ENCODE peak calls at places on chromosomes 6 and 20, in five cellular contexts. F, D, T, K and U are unnamed samples.

GRCh38 chr6:13846841-13847240 is 32.5 kb upstream of the MCUR1 start:
- DNase-seq in F (no peak), D (no peak), T (peak; percentile 61), K (no peak), U (peak; percentile 35)

GRCh38 chr6:33320315-33321181 is 3.0 kb upstream of the ZBTB22 start:
- DNase-seq in F (no peak), D (peak; percentile 79), T (no peak), K (no peak), U (no peak)

GRCh38 chr20:1376007-1376406 is 16.8 kb downstream of the FKBP1A start:
- DNase-seq in F (no peak), D (no peak), T (no peak), K (no peak), U (no peak)

GRCh38 chr6:147651249-147652063 is 143.0 kb downstream of the SAMD5 start:
- DNase-seq in F (no peak), D (peak; percentile 4), T (peak; percentile 28), K (no peak), U (no peak)

GRCh38 chr20:23340524-23340923 is 10.1 kb upstream of the NXT1 start:
- DNase-seq in F (peak; percentile 58), D (peak; percentile 82), T (peak; percentile 85), K (no peak), U (peak; percentile 54)

GRCh38 chr6:34544776-34545471 is 11.2 kb downstream of the SPDEF start:
- DNase-seq in F (no peak), D (no peak), T (no peak), K (no peak), U (no peak)

GRCh38 chr20:14264869-14265268 is 72.5 kb downstream of the FLRT3 start:
- DNase-seq in F (no peak), D (peak; percentile 53), T (no peak), K (peak; percentile 7), U (no peak)

GRCh38 chr6:130134594-130134993 is 88.2 kb downstream of the SAMD3 start:
- DNase-seq in F (no peak), D (no peak), T (no peak), K (no peak), U (no peak)

GRCh38 chr6:23329091-23329490 is 759.7 kb downstream of the HDGFL1 start:
- DNase-seq in F (no peak), D (peak; percentile 35), T (no peak), K (no peak), U (no peak)

GRCh38 chr20:62143976-62144825 is 632 bp downstream of the SS18L1 start:
- DNase-seq in F (peak; percentile 40), D (peak; percentile 63), T (peak; percentile 74), K (peak; percentile 52), U (no peak)

GRCh38 chr20:63937596-63937995 is 18.6 kb downstream of the UCKL1 start:
- DNase-seq in F (no peak), D (no peak), T (no peak), K (no peak), U (no peak)

GRCh38 chr6:12075067-12075563 is 63.0 kb downstream of the HIVEP1 start:
- DNase-seq in F (peak; percentile 14), D (peak; percentile 10), T (no peak), K (no peak), U (no peak)

GRCh38 chr6:73064261-73064660 is 161.0 kb downstream of the KHDC1L start:
- DNase-seq in F (no peak), D (no peak), T (no peak), K (no peak), U (no peak)

GRCh38 chr6:136968831-136969230 is 46.7 kb downstream of the SLC35D3 start:
- DNase-seq in F (no peak), D (peak; percentile 30), T (no peak), K (no peak), U (no peak)

GRCh38 chr20:11267131-11267761 is 593.4 kb upstream of the JAG1 start:
- DNase-seq in F (no peak), D (peak; percentile 96), T (peak; percentile 28), K (no peak), U (peak; percentile 79)

GRCh38 chr6:154249499-154250298 is 106.9 kb downstream of the IPCEF1 start:
- DNase-seq in F (peak; percentile 2), D (no peak), T (no peak), K (peak; percentile 64), U (no peak)

GRCh38 chr20:14488756-14489479 is 151.5 kb upstream of the FLRT3 start:
- DNase-seq in F (no peak), D (peak; percentile 53), T (no peak), K (no peak), U (no peak)

GRCh38 chr6:126913658-126914057 is 204.8 kb upstream of the RSPO3 start:
- DNase-seq in F (no peak), D (no peak), T (no peak), K (no peak), U (no peak)

GRCh38 chr6:75275067-75275466 is 9.5 kb downstream of the TMEM30A start:
- DNase-seq in F (no peak), D (peak; percentile 89), T (no peak), K (no peak), U (no peak)

GRCh38 chr20:44732327-44732726 is 13.3 kb upstream of the KCNK15 start:
- DNase-seq in F (no peak), D (peak; percentile 27), T (no peak), K (no peak), U (no peak)

GRCh38 chr6:169858935-169859351 is 107.5 kb downstream of the ERMARD start:
- DNase-seq in F (no peak), D (no peak), T (no peak), K (no peak), U (no peak)

GRCh38 chr6:112179631-112180030 is 74.7 kb downstream of the LAMA4 start:
- DNase-seq in F (no peak), D (no peak), T (no peak), K (no peak), U (no peak)

GRCh38 chr6:127992144-127992543 is 91.3 kb upstream of the THEMIS start:
- DNase-seq in F (no peak), D (no peak), T (no peak), K (no peak), U (no peak)

GRCh38 chr20:41072099-41072798 is 43.6 kb downstream of the TOP1 start:
- DNase-seq in F (no peak), D (peak; percentile 90), T (no peak), K (no peak), U (no peak)

GRCh38 chr6:157673596-157673995 is 149.4 kb upstream of the SNX9 start:
- DNase-seq in F (no peak), D (no peak), T (no peak), K (no peak), U (no peak)

GRCh38 chr6:34238507-34239239 is 2.0 kb downstream of the HMGA1 start:
- DNase-seq in F (no peak), D (no peak), T (peak; percentile 40), K (no peak), U (no peak)

GRCh38 chr20:34824861-34825529 is 456 bp downstream of the NCOA6 start:
- DNase-seq in F (peak; percentile 83), D (peak; percentile 35), T (peak; percentile 89), K (peak; percentile 61), U (peak; percentile 2)

GRCh38 chr6:43076093-43076927 is at the start of gene PTK7:
- DNase-seq in F (peak; percentile 78), D (peak; percentile 51), T (peak; percentile 96), K (no peak), U (no peak)

GRCh38 chr20:24691901-24692351 is 222.5 kb downstream of the SYNDIG1 start:
- DNase-seq in F (no peak), D (no peak), T (no peak), K (no peak), U (no peak)

GRCh38 chr20:50852085-50852484 is 57.2 kb downstream of the BCAS4 start:
- DNase-seq in F (no peak), D (no peak), T (no peak), K (no peak), U (no peak)

GRCh38 chr6:2839195-2839981 is 2.3 kb downstream of the SERPINB1 start:
- DNase-seq in F (no peak), D (peak; percentile 98), T (no peak), K (no peak), U (peak; percentile 79)
- TF ChIP-seq EZH2phosphoT487 in F (no peak), D (no peak), T (no peak), K (no peak), U (no peak)

GRCh38 chr20:59988141-59988540 is 29.9 kb downstream of the CDH26 start:
- DNase-seq in F (no peak), D (peak; percentile 97), T (no peak), K (no peak), U (peak; percentile 80)

GRCh38 chr20:59996112-59996511 is 37.9 kb downstream of the CDH26 start:
- DNase-seq in F (no peak), D (peak; percentile 35), T (no peak), K (no peak), U (no peak)

GRCh38 chr20:59993736-59994484 is 35.7 kb downstream of the CDH26 start:
- DNase-seq in F (no peak), D (no peak), T (peak; percentile 16), K (no peak), U (no peak)

GRCh38 chr20:59994697-59995122 is 36.5 kb downstream of the CDH26 start:
- DNase-seq in F (no peak), D (peak; percentile 92), T (peak; percentile 71), K (no peak), U (peak; percentile 55)

DNA sequence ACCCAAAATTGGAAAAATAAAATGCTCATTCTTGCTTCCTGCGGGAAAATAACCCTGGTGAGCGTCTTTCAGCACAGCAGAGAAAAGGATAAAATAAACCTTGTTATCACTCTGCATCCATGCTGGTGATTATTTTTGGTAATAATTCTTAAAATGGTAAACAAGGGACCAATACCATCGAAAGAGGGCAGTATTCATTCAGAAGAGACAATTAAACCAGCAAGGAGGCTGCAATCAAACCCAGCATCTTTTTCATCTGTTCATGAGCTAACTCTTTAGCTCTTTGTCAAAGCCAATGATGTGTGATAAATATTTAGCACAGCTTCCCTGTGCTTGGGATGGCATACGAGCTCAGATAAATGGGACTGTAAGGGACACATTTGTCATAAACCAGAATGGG is 34.3 kb downstream of the CDH26 start:
- DNase-seq in F (no peak), D (peak; percentile 46), T (no peak), K (no peak), U (no peak)
- TF ChIP-seq EZH2phosphoT487 in F (no peak), D (no peak), T (no peak), K (no peak), U (no peak)

GRCh38 chr6:99066041-99066440 is 118.3 kb upstream of the FBXL4 start:
- DNase-seq in F (no peak), D (no peak), T (no peak), K (no peak), U (no peak)
- TF ChIP-seq EZH2phosphoT487 in F (no peak), D (no peak), T (no peak), K (no peak), U (no peak)

GRCh38 chr6:52834481-52834880 is 6.1 kb downstream of the GSTA5 start:
- DNase-seq in F (no peak), D (peak; percentile 77), T (no peak), K (no peak), U (no peak)
- TF ChIP-seq EZH2phosphoT487 in F (no peak), D (no peak), T (no peak), K (no peak), U (no peak)

GRCh38 chr6:108167449-108167903 is 1.7 kb downstream of the NR2E1 start:
- DNase-seq in F (no peak), D (no peak), T (peak; percentile 77), K (no peak), U (no peak)

GRCh38 chr6:108164537-108164814 is 1.3 kb upstream of the NR2E1 start:
- DNase-seq in F (no peak), D (no peak), T (no peak), K (no peak), U (no peak)

GRCh38 chr6:108164815-108165706 is 761 bp upstream of the NR2E1 start:
- DNase-seq in F (no peak), D (no peak), T (peak; percentile 75), K (no peak), U (no peak)

GRCh38 chr6:108166664-108167448 is 1.0 kb downstream of the NR2E1 start:
- DNase-seq in F (no peak), D (no peak), T (peak; percentile 62), K (no peak), U (no peak)

GRCh38 chr6:108165714-108166663 is at the start of gene NR2E1:
- DNase-seq in F (no peak), D (no peak), T (peak; percentile 65), K (no peak), U (no peak)
- TF ChIP-seq EZH2phosphoT487 in F (no peak), D (no peak), T (peak; percentile 91), K (no peak), U (no peak)